ENCODE peak calls at places on chromosomes 12 and 14, in four cellular contexts. One of them, this sample, is unnamed.

GRCh38 chr12:62948123-62948522 is 13.2 kb upstream of the PPM1H start:
- DNase-seq in SK-N-SH: no peak
- DNase-seq in GM12878: no peak
- DNase-seq in K562: no peak
- DNase-seq in this sample: no peak

GRCh38 chr14:83632375-83632774 is 1897.6 kb upstream of the FLRT2 start:
- DNase-seq in GM12878: no peak
- DNase-seq in K562: no peak
- DNase-seq in SK-N-SH: no peak
- DNase-seq in this sample: no peak

GRCh38 chr12:110355080-110355479 is 48.4 kb downstream of the ANAPC7 start:
- DNase-seq in K562: peak; percentile 61
- DNase-seq in SK-N-SH: peak; percentile 48
- DNase-seq in GM12878: no peak
- DNase-seq in this sample: peak; percentile 55

GRCh38 chr14:69887740-69888657 is 8.8 kb downstream of the SMOC1 start:
- DNase-seq in SK-N-SH: no peak
- DNase-seq in GM12878: no peak
- DNase-seq in K562: no peak
- DNase-seq in this sample: peak; percentile 96

GRCh38 chr12:27870939-27871338 is 90.9 kb upstream of the MANSC4 start:
- DNase-seq in GM12878: no peak
- DNase-seq in K562: no peak
- DNase-seq in SK-N-SH: no peak
- DNase-seq in this sample: no peak

GRCh38 chr12:17999174-17999801 is 90.7 kb downstream of the RERGL start:
- DNase-seq in SK-N-SH: no peak
- DNase-seq in GM12878: no peak
- DNase-seq in K562: no peak
- DNase-seq in this sample: no peak

GRCh38 chr14:35085441-35085840 is 36.3 kb downstream of the PPP2R3C start:
- DNase-seq in SK-N-SH: no peak
- DNase-seq in K562: no peak
- DNase-seq in GM12878: no peak
- DNase-seq in this sample: no peak

GRCh38 chr12:24795699-24796385 is 153.1 kb downstream of the BCAT1 start:
- DNase-seq in GM12878: no peak
- DNase-seq in K562: no peak
- DNase-seq in SK-N-SH: no peak
- DNase-seq in this sample: no peak

GRCh38 chr14:95425369-95426115 is 90.9 kb downstream of the SYNE3 start:
- DNase-seq in SK-N-SH: no peak
- DNase-seq in GM12878: no peak
- DNase-seq in K562: no peak
- DNase-seq in this sample: no peak

GRCh38 chr12:121530600-121531355 is 50.0 kb downstream of the KDM2B start:
- DNase-seq in K562: peak; percentile 69
- DNase-seq in SK-N-SH: no peak
- DNase-seq in GM12878: no peak
- DNase-seq in this sample: no peak

GRCh38 chr14:54782803-54783659 is 119.6 kb downstream of the GCH1 start:
- DNase-seq in K562: no peak
- DNase-seq in GM12878: no peak
- DNase-seq in SK-N-SH: no peak
- DNase-seq in this sample: peak; percentile 11

GRCh38 chr12:79690156-79690605 is 583 bp downstream of the PAWR start:
- DNase-seq in SK-N-SH: peak; percentile 49
- DNase-seq in GM12878: no peak
- DNase-seq in K562: no peak
- DNase-seq in this sample: peak; percentile 14

GRCh38 chr12:81992461-81992860 is 233.3 kb upstream of the PPFIA2 start:
- DNase-seq in K562: no peak
- DNase-seq in GM12878: no peak
- DNase-seq in SK-N-SH: peak; percentile 13
- DNase-seq in this sample: no peak

DNA sequence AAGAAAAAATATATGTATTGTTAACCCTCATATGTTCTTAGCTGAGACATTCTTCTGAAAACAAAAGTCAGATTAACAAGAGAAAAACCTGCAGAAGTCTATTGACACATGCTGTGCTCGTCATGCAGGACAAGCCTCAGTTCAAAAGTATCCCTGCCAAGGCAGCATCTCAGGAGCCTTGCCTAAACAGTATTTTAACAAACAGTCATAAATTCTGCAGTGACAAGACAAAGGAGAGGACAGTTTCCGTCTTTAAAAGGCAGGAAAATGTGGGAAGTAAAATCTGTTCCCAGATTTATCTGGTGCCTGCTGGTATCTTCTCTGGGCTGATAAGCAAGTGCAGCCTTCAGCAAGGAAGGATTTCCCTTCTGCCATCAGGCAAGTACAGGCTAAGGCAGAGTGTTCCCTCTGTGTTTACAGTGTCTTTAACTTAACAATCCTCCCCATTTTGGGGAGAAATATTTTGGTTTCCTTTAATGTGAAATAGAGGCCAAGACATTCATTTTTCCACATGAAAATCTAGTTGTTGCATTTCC is 480.2 kb upstream of the CCDC196 start:
- DNase-seq in GM12878: no peak
- DNase-seq in K562: no peak
- DNase-seq in SK-N-SH: no peak
- DNase-seq in this sample: no peak
- TF ChIP-seq YY1 in GM12878: no peak
- TF ChIP-seq YY1 in K562: no peak
- TF ChIP-seq YY1 in SK-N-SH: no peak
- TF ChIP-seq YY1 in this sample: no peak

GRCh38 chr14:104724407-104724980 is 465 bp downstream of the ADSS1 start:
- DNase-seq in K562: peak; percentile 42
- DNase-seq in SK-N-SH: peak; percentile 84
- DNase-seq in GM12878: no peak
- DNase-seq in this sample: no peak

GRCh38 chr14:104724981-104725771 is 1.1 kb downstream of the ADSS1 start:
- DNase-seq in SK-N-SH: peak; percentile 84
- DNase-seq in GM12878: no peak
- DNase-seq in K562: peak; percentile 30
- DNase-seq in this sample: peak; percentile 43

GRCh38 chr14:104721704-104722431 is 2.2 kb upstream of the ADSS1 start:
- DNase-seq in K562: no peak
- DNase-seq in GM12878: no peak
- DNase-seq in SK-N-SH: no peak
- DNase-seq in this sample: no peak

GRCh38 chr14:104722938-104723650 is 935 bp upstream of the ADSS1 start:
- DNase-seq in K562: no peak
- DNase-seq in GM12878: no peak
- DNase-seq in SK-N-SH: no peak
- DNase-seq in this sample: no peak

GRCh38 chr14:104723651-104724406 is at the start of gene ADSS1:
- DNase-seq in GM12878: no peak
- DNase-seq in SK-N-SH: peak; percentile 98
- DNase-seq in K562: peak; percentile 85
- DNase-seq in this sample: peak; percentile 24
- H3K9ac ChIP-seq in GM12878: no peak within 1 kb of the TSS
- H3K9ac ChIP-seq in SK-N-SH: peak within 1 kb of the TSS; percentile 57
- H3K9ac ChIP-seq in K562: peak within 1 kb of the TSS; percentile 94
- H3K9ac ChIP-seq in this sample: peak within 1 kb of the TSS; percentile 76

GRCh38 chr12:124437621-124438414 is 129.6 kb downstream of the NCOR2 start:
- DNase-seq in K562: no peak
- DNase-seq in GM12878: no peak
- DNase-seq in SK-N-SH: no peak
- DNase-seq in this sample: no peak
- TF ChIP-seq MXI1 in K562: no peak
- TF ChIP-seq MXI1 in GM12878: no peak
- TF ChIP-seq MXI1 in SK-N-SH: no peak
- TF ChIP-seq MXI1 in this sample: no peak

GRCh38 chr12:107518868-107519267 is 166.7 kb upstream of the PWP1 start:
- DNase-seq in K562: no peak
- DNase-seq in GM12878: no peak
- DNase-seq in SK-N-SH: no peak
- DNase-seq in this sample: no peak
- TF ChIP-seq YY1 in K562: no peak
- TF ChIP-seq YY1 in GM12878: no peak
- TF ChIP-seq YY1 in SK-N-SH: no peak
- TF ChIP-seq YY1 in this sample: no peak

GRCh38 chr12:175250-175649 is 38.7 kb downstream of the SLC6A12 start:
- DNase-seq in GM12878: no peak
- DNase-seq in SK-N-SH: peak; percentile 80
- DNase-seq in K562: no peak
- DNase-seq in this sample: no peak
- H3K9ac ChIP-seq in GM12878: no peak overlapping the region
- H3K9ac ChIP-seq in SK-N-SH: no peak overlapping the region
- H3K9ac ChIP-seq in K562: no peak overlapping the region
- H3K9ac ChIP-seq in this sample: no peak overlapping the region

GRCh38 chr12:54578778-54579177 is 9.7 kb downstream of the PPP1R1A start:
- DNase-seq in SK-N-SH: no peak
- DNase-seq in GM12878: no peak
- DNase-seq in K562: no peak
- DNase-seq in this sample: no peak

GRCh38 chr12:54579258-54579657 is 9.2 kb downstream of the PPP1R1A start:
- DNase-seq in K562: no peak
- DNase-seq in GM12878: no peak
- DNase-seq in SK-N-SH: no peak
- DNase-seq in this sample: no peak

GRCh38 chr12:54581412-54581811 is 7.0 kb downstream of the PPP1R1A start:
- DNase-seq in K562: no peak
- DNase-seq in GM12878: no peak
- DNase-seq in SK-N-SH: no peak
- DNase-seq in this sample: no peak

GRCh38 chr12:54583726-54584125 is 4.7 kb downstream of the PPP1R1A start:
- DNase-seq in SK-N-SH: no peak
- DNase-seq in GM12878: no peak
- DNase-seq in K562: no peak
- DNase-seq in this sample: no peak

DNA sequence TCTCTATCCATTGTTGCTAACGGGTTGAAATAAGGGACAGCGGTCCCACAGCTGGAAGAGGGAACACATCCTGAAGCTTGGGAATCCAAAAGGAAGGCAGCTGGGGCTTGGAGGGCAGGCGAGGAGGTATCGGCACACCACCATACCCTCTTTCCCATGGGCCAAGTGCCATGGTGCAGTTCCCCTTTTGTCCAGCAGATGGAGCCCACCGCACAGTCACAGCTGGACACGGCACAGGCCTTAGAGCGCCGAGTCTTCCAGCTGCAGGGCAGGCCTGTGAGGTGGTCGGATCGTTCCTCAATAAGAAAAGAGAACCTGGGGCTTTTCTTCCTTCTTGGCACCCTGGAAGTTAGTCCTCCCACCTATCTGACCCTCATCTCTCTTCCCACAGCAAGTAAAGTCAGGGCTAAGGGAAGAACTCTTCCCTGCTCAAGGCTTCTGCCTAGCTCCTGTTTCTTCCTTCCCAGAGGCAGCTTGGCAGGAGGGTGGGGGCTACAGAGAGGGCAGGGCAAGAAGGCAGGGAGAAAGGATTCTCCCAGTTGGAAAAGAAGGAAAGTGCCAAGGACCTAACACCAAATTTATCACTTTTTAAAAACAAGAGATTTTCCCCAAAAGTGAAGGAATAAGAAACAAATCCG is 8.6 kb downstream of the PPP1R1A start:
- DNase-seq in GM12878: no peak
- DNase-seq in SK-N-SH: peak; percentile 79
- DNase-seq in K562: peak; percentile 84
- DNase-seq in this sample: peak; percentile 49
- TF ChIP-seq MXI1 in GM12878: no peak
- TF ChIP-seq MXI1 in SK-N-SH: no peak
- TF ChIP-seq MXI1 in K562: no peak
- TF ChIP-seq MXI1 in this sample: no peak